ENCODE peak calls at places on chromosomes 3 and 15, in seven cellular contexts. Z is spleen, E is lower lobe of right lung, B is PC-9, D is cardiac fibroblast, K is PC-3, U is GM23338. Y is an unnamed sample.

GRCh38 chr3:8742921-8743605 is 9.5 kb downstream of the CAV3 start:
- DNase-seq in Z (no peak), E (no peak), B (no peak), D (peak; percentile 65), K (peak; percentile 39), U (peak; percentile 28), Y (peak; percentile 64)

GRCh38 chr3:104548401-104548800 is 818.3 kb upstream of the ALCAM start:
- DNase-seq in Z (no peak), E (no peak), B (no peak), D (no peak), K (peak; percentile 58), U (no peak), Y (no peak)

GRCh38 chr3:70393881-70394612 is 81.6 kb upstream of the MDFIC2 start:
- DNase-seq in Z (no peak), E (no peak), B (no peak), D (no peak), K (no peak), U (no peak), Y (no peak)

GRCh38 chr15:71052356-71052755 is 62.9 kb upstream of the THSD4 start:
- DNase-seq in Z (no peak), E (no peak), B (no peak), D (peak; percentile 79), K (peak; percentile 82), U (no peak), Y (peak; percentile 78)

GRCh38 chr3:130896101-130896500 is 2.2 kb downstream of the ATP2C1 start:
- DNase-seq in Z (no peak), E (no peak), B (no peak), D (no peak), K (no peak), U (no peak), Y (no peak)

GRCh38 chr15:42608110-42608531 is 32.7 kb downstream of the STARD9 start:
- DNase-seq in Z (peak; percentile 77), E (peak; percentile 56), B (no peak), D (peak; percentile 12), K (no peak), U (no peak), Y (no peak)

GRCh38 chr15:71115567-71116351 is 488 bp downstream of the THSD4 start:
- DNase-seq in Z (no peak), E (peak; percentile 79), B (peak; percentile 57), D (peak; percentile 65), K (peak; percentile 62), U (peak; percentile 67), Y (peak; percentile 68)

GRCh38 chr3:100970537-100970936 is 22.7 kb downstream of the ABI3BP start:
- DNase-seq in Z (no peak), E (peak; percentile 70), B (no peak), D (no peak), K (no peak), U (no peak), Y (no peak)

GRCh38 chr15:52337198-52337853 is 41.7 kb upstream of the MYO5C start:
- DNase-seq in Z (no peak), E (no peak), B (no peak), D (peak; percentile 73), K (peak; percentile 78), U (peak; percentile 21), Y (peak; percentile 47)

GRCh38 chr3:59809750-59810444 is 760.1 kb upstream of the CFAP20DC start:
- DNase-seq in Z (no peak), E (no peak), B (no peak), D (peak; percentile 52), K (peak; percentile 64), U (peak; percentile 61), Y (peak; percentile 61)

GRCh38 chr15:55669226-55669625 is 73.7 kb downstream of the PRTG start:
- DNase-seq in Z (no peak), E (no peak), B (no peak), D (no peak), K (no peak), U (no peak), Y (no peak)

GRCh38 chr3:29370451-29371420 is 89.9 kb downstream of the RBMS3 start:
- DNase-seq in Z (no peak), E (no peak), B (no peak), D (no peak), K (no peak), U (no peak), Y (no peak)

GRCh38 chr15:35243758-35244157 is 158.7 kb upstream of the NANOGP8 start:
- DNase-seq in Z (no peak), E (no peak), B (no peak), D (peak; percentile 33), K (peak; percentile 54), U (no peak), Y (no peak)

GRCh38 chr15:38714309-38715072 is 149.9 kb upstream of the RASGRP1 start:
- DNase-seq in Z (no peak), E (no peak), B (peak; percentile 51), D (peak; percentile 43), K (peak; percentile 41), U (no peak), Y (peak; percentile 90)

GRCh38 chr15:39323706-39324105 is 257.2 kb upstream of the THBS1 start:
- DNase-seq in Z (no peak), E (no peak), B (no peak), D (no peak), K (no peak), U (no peak), Y (no peak)

GRCh38 chr15:35705030-35705884 is 159.3 kb upstream of the DPH6 start:
- DNase-seq in Z (no peak), E (no peak), B (no peak), D (no peak), K (no peak), U (no peak), Y (no peak)

GRCh38 chr3:132665230-132665629 is 5.1 kb downstream of the UBA5 start:
- DNase-seq in Z (no peak), E (no peak), B (no peak), D (no peak), K (no peak), U (no peak), Y (no peak)

GRCh38 chr3:145244327-145244726 is 916.7 kb downstream of the PLOD2 start:
- DNase-seq in Z (no peak), E (no peak), B (no peak), D (no peak), K (no peak), U (no peak), Y (no peak)

GRCh38 chr15:74489518-74490338 is 28.8 kb upstream of the UBL7 start:
- DNase-seq in Z (peak; percentile 84), E (peak; percentile 61), B (peak; percentile 57), D (peak; percentile 47), K (peak; percentile 74), U (peak; percentile 88), Y (peak; percentile 51)

GRCh38 chr15:77497108-77497737 is 76.5 kb downstream of the HMG20A start:
- DNase-seq in Z (peak; percentile 75), E (no peak), B (peak; percentile 73), D (peak; percentile 36), K (no peak), U (no peak), Y (peak; percentile 91)

GRCh38 chr3:36944641-36945270 is at the start of gene TRANK1:
- DNase-seq in Z (peak; percentile 93), E (peak; percentile 84), B (no peak), D (peak; percentile 61), K (no peak), U (peak; percentile 71), Y (peak; percentile 66)

GRCh38 chr3:172516318-172517214 is 6.7 kb downstream of the TNFSF10 start:
- DNase-seq in Z (no peak), E (no peak), B (peak; percentile 61), D (peak; percentile 77), K (peak; percentile 95), U (no peak), Y (peak; percentile 90)

GRCh38 chr15:67121725-67122600 is 56.6 kb downstream of the SMAD3 start:
- DNase-seq in Z (peak; percentile 20), E (no peak), B (no peak), D (no peak), K (no peak), U (no peak), Y (no peak)
- H3K4me3 ChIP-seq in Z (no peak overlapping the region), E (no peak overlapping the region), B (no peak overlapping the region), D (no peak overlapping the region), K (no peak overlapping the region), U (no peak overlapping the region), Y (no peak overlapping the region)

DNA sequence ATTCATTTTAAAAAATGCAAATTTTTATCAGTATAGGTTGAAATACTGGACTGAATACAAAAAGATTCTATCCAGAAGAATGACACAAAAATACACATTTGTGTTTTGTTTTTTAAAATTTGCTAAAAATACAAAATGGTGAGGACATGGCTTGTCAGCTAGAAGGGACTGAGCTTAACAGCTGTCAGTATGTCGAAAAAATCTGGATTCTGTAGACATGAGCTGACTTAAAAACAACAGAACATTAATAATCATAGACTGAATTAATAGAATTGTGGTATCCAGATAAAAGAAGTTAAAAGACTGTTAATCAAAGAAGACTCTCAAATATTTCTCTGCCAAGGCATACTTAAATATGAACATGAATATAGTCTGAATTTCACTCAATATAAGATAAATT is 244.9 kb upstream of the CBLB start:
- DNase-seq in Z (no peak), E (no peak), B (no peak), D (no peak), K (no peak), U (no peak), Y (no peak)
- TF ChIP-seq CTCF in Z (no peak), E (no peak), B (no peak), D (no peak), K (no peak), U (no peak), Y (no peak)

GRCh38 chr15:40843885-40844542 is at the start of gene SPINT1:
- DNase-seq in Z (no peak), E (peak; percentile 77), B (peak; percentile 72), D (no peak), K (peak; percentile 66), U (peak; percentile 74), Y (no peak)

GRCh38 chr15:40844543-40844981 is 714 bp downstream of the SPINT1 start:
- DNase-seq in Z (peak; percentile 87), E (peak; percentile 73), B (no peak), D (no peak), K (peak; percentile 28), U (peak; percentile 59), Y (no peak)

GRCh38 chr15:40845511-40846284 is 1.9 kb downstream of the SPINT1 start:
- DNase-seq in Z (peak; percentile 39), E (peak; percentile 80), B (peak; percentile 85), D (no peak), K (peak; percentile 97), U (peak; percentile 59), Y (no peak)

GRCh38 chr15:40843183-40843884 is 514 bp upstream of the SPINT1 start:
- DNase-seq in Z (peak; percentile 71), E (no peak), B (no peak), D (no peak), K (no peak), U (peak; percentile 17), Y (no peak)

GRCh38 chr15:40845036-40845435 is 1.2 kb downstream of the SPINT1 start:
- DNase-seq in Z (no peak), E (no peak), B (no peak), D (no peak), K (no peak), U (no peak), Y (no peak)
- H3K4me3 ChIP-seq in Z (peak overlapping the region; percentile 77), E (peak overlapping the region; percentile 71), B (peak overlapping the region; percentile 71), D (peak overlapping the region; percentile 26), K (peak overlapping the region; percentile 88), U (peak overlapping the region; percentile 97), Y (no peak overlapping the region)

DNA sequence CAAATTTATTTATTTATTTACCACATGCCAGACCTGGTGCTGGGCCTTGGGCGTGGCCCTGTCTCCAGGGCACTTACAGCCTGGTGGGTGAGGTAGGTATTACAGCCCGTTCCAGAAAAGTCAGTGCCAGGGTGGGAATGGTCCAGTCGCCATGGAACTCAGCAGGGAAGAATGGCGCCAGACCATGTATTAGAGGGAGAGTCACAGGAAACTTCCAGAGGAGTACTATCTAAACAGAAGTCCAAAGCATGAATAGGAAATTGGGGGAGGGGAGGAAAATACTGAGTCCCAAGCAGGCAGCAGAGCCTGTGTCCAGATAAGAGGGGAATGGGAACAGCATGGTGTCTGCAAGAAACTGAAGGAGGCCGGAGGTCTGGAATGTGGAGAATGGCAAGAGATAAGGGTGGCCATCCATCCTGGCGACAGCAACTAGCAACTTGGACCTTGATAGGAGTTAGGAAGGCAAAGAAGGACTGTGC is 27.0 kb downstream of the SH3BP5 start:
- DNase-seq in Z (no peak), E (no peak), B (no peak), D (no peak), K (peak; percentile 61), U (peak; percentile 55), Y (peak; percentile 87)
- TF ChIP-seq CTCF in Z (peak; percentile 21), E (peak; percentile 40), B (peak; percentile 57), D (peak; percentile 55), K (peak; percentile 57), U (peak; percentile 53), Y (peak; percentile 66)